ENCODE peak calls at places on chromosome 6, in five cellular contexts. P is endodermal cell; T is CD8-positive, alpha-beta T cell; J is AG04449; E is body of pancreas. W is an unnamed sample.

GRCh38 chr6:148263010-148263409 is 79.6 kb upstream of the SASH1 start:
- DNase-seq in P (no peak), J (no peak), T (no peak), E (no peak), W (peak)

GRCh38 chr6:21678990-21679389 is 85.4 kb downstream of the SOX4 start:
- DNase-seq in T (no peak), E (no peak), P (no peak), J (peak), W (no peak)

GRCh38 chr6:136317023-136317649 is 27.5 kb upstream of the BCLAF1 start:
- DNase-seq in E (peak), J (no peak), T (peak), P (peak), W (peak)

GRCh38 chr6:12403201-12403826 is 113.2 kb downstream of the EDN1 start:
- DNase-seq in P (no peak), T (no peak), J (no peak), E (peak), W (no peak)

GRCh38 chr6:130070306-130070705 is 51.9 kb downstream of the L3MBTL3 start:
- DNase-seq in J (no peak), E (no peak), P (no peak), T (no peak), W (no peak)

GRCh38 chr6:25629202-25629584 is 22.8 kb upstream of the SCGN start:
- DNase-seq in T (no peak), J (no peak), P (no peak), E (no peak), W (no peak)

GRCh38 chr6:25556516-25556915 is 95.5 kb upstream of the SCGN start:
- DNase-seq in J (peak), T (peak), E (peak), P (peak), W (peak)

GRCh38 chr6:84719152-84719551 is 45.2 kb downstream of the TBX18 start:
- DNase-seq in T (no peak), P (no peak), J (no peak), E (no peak), W (no peak)

GRCh38 chr6:37657117-37657886 is 40.4 kb downstream of the MDGA1 start:
- DNase-seq in J (no peak), T (no peak), E (peak), P (no peak), W (peak)

GRCh38 chr6:47862731-47863130 is 80.9 kb downstream of the OPN5 start:
- DNase-seq in E (no peak), T (no peak), P (no peak), J (no peak), W (no peak)

GRCh38 chr6:159973951-159974350 is 5.1 kb downstream of the IGF2R start:
- DNase-seq in T (no peak), E (no peak), J (no peak), P (no peak), W (no peak)

GRCh38 chr6:40588480-40588879 is 1.3 kb upstream of the LRFN2 start:
- DNase-seq in P (no peak), T (no peak), E (no peak), J (no peak), W (no peak)

GRCh38 chr6:118708736-118709135 is 57.3 kb upstream of the CEP85L start:
- DNase-seq in P (no peak), J (no peak), E (no peak), T (no peak), W (no peak)

GRCh38 chr6:118706702-118707101 is 55.3 kb upstream of the CEP85L start:
- DNase-seq in T (no peak), J (no peak), E (no peak), P (peak), W (no peak)

GRCh38 chr6:118704911-118705310 is 53.5 kb upstream of the CEP85L start:
- DNase-seq in E (no peak), T (no peak), J (no peak), P (no peak), W (no peak)

GRCh38 chr6:118708055-118708454 is 56.7 kb upstream of the CEP85L start:
- DNase-seq in E (no peak), J (no peak), T (no peak), P (no peak), W (no peak)

GRCh38 chr6:118705799-118706481 is 54.5 kb upstream of the CEP85L start:
- DNase-seq in E (no peak), P (peak), T (no peak), J (peak), W (no peak)
- H3K4me3 ChIP-seq in E (no peak), P (no peak), T (peak), J (peak), W (no peak)

GRCh38 chr6:34852406-34853085 is 35.3 kb downstream of the TAF11 start:
- DNase-seq in P (no peak), T (no peak), J (no peak), E (no peak), W (no peak)

GRCh38 chr6:34851361-34851760 is 36.5 kb downstream of the TAF11 start:
- DNase-seq in T (no peak), E (no peak), J (no peak), P (no peak), W (no peak)

GRCh38 chr6:34859951-34860350 is 27.9 kb downstream of the TAF11 start:
- DNase-seq in T (no peak), J (no peak), E (no peak), P (no peak), W (no peak)

GRCh38 chr6:34858681-34859080 is 29.2 kb downstream of the TAF11 start:
- DNase-seq in P (peak), T (no peak), E (no peak), J (no peak), W (no peak)

GRCh38 chr6:34855463-34855862 is 32.4 kb downstream of the TAF11 start:
- DNase-seq in E (no peak), T (no peak), P (peak), J (no peak), W (no peak)
- TF ChIP-seq CTCF in E (no peak), T (no peak), P (peak), J (no peak), W (no peak)

DNA sequence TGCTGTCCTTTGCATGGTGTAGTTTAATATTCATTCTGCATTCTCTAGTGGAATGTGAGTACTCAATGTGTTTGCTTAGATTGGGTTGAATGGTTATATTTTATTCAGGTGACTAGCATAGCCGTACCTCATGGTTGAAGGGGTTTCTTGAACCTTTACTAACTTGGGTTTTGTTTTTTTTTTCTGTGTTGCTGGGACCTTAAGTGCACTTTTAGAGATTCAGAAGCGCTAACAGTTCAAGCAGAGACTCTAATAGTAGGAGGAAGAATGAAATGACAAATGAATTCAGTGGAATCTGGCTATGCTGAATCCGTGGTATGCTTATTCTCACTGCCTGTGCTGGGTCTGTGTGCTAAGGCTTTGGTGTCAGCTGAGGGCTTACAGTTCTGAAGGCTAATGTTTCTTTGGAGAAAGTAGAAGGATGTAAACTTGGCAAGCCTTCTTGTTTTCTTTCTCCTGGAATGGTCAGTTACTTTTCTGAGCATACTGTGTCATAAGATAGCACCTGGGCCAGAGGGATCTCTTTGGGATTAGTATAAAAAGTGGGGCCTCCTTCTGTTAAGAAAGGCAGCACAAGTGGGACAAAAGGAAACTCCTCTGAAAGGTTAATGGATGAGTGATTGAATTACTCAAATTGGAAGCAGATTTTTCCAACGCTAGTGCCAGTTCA is 28.7 kb downstream of the RNF144B start:
- DNase-seq in E (no peak), P (no peak), J (no peak), T (no peak), W (no peak)
- H3K4me3 ChIP-seq in E (no peak), P (no peak), J (no peak), T (no peak), W (no peak)

DNA sequence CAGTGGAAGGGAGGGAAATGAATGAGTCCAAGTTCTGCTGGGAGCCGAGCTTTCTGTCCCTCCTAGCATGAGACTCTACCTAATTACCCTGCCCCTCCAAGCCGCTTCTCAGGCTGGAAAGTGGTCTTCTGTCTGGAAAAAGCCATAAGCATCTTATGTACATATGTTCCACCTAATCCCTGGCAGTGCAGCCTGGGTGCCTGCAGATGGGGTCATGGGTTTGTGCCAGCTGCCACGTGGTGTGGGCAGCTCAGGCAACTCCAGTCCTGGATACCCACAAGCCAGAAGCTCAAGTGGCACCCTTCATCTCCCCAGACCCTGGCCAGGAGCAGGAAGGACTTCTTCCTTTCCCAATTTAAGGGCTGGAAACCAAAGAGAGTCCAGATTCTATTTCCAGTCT is 253.1 kb downstream of the LY86 start:
- DNase-seq in P (no peak), J (no peak), E (no peak), T (no peak), W (no peak)
- TF ChIP-seq CTCF in P (no peak), J (no peak), E (no peak), T (no peak), W (no peak)

GRCh38 chr6:99802396-99803031 is 191.5 kb downstream of the MCHR2 start:
- DNase-seq in P (peak), J (no peak), T (no peak), E (peak), W (no peak)

GRCh38 chr6:99801805-99802204 is 192.2 kb downstream of the MCHR2 start:
- DNase-seq in P (no peak), J (no peak), E (no peak), T (no peak), W (no peak)
- H3K4me3 ChIP-seq in P (no peak), J (no peak), E (no peak), T (no peak), W (no peak)

DNA sequence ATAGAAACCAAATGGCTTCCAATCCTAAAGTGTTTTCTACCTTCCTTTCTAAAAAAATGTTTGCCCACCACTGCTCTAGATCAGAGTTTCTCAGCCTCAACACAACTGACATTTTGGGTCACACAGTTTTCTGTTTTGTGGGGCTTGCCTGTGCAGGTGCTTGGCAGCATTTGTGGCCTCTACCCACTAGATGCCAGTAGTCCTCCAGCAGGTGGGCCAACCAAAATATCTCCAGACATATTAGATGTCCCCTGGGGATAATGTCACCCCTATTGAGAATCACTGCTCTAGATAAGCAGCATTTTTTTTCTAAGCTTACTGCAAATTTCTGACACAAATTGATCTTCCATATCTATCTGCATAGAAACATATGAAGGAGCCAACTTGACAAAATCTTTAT is 26.3 kb upstream of the EPM2A start:
- DNase-seq in P (no peak), T (no peak), J (no peak), E (no peak), W (no peak)
- TF ChIP-seq CTCF in P (peak), T (no peak), J (no peak), E (no peak), W (no peak)

DNA sequence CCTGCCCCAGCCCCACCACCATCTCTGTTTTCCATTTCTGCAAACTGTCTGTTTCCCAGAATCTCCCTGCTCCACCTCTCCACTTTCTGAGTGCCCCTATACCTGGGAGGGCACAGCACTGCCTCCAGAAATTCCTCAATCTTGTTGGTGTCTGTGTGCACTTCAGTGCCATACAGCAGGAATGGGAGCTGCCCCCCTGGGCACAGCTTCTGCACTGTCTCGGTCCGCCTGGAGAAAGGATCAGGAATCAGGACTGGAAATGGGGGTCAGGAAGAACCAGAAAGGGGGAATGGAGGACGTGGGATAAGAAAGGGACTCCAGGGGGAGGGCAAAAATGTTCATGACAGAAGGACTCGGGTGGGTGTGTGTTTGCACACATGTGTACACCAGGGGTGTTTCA is 2.6 kb downstream of the CLIC1 start:
- DNase-seq in E (no peak), P (no peak), J (no peak), T (no peak), W (no peak)
- H3K4me3 ChIP-seq in E (no peak), P (peak), J (peak), T (no peak), W (no peak)

DNA sequence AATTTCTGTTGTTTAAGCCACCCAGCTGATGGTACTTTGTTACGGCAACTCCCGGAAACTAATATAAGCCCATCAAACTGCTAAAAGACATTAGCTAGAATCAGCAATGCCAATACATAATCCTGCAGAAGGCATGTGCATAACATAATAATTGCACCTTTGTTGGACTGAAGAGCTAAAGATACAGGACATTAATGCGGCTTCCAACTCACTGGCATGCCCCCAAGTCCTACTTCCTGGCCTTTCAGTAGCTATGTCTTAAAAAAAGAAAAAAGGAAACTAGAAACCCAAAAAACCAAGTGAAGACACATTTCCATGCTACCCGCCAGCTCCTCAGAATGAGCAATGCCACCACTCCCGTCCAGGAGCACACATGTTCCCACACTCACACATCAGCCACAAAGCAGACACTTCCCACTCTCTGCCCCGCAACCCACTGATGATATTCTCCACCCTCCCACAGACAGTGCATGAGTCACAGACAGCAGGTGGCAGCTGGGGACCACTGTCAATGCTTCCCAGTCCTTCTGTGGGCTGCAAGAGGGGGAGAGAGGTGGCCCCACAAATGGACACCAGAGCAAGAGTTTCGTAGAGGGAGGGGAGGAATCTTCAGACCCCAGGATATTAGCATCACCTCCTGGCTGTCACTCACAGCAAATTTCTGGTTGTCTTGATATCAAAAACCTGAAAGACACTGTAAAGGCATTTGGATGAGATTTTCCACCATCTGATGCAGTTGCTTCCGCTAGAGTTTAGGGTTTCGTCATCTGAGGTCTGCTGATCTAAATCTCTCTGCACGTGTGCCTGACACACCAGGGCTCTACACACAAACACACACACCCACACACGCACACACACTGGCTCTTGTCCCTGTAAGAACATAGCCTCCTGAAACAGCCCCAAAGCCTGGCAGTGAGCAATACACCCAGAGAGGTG is 32.8 kb downstream of the GFOD1 start:
- DNase-seq in P (peak), J (no peak), T (peak), E (peak), W (no peak)
- TF ChIP-seq CTCF in P (no peak), J (no peak), T (peak), E (no peak), W (no peak)

W was measured in prostate gland.